ENCODE peak calls at places on chromosomes 4 and X, in five cellular contexts. One of them, this sample, is unnamed.
A peak's percentile ranks its signal among the peaks of the same experiment; 100 is the strongest.

GRCh38 chrX:118383120-118383519 is 37.2 kb downstream of the WDR44 start:
- DNase-seq in esophagus muscularis mucosa: no peak
- DNase-seq in K562: no peak
- DNase-seq in NB4: no peak
- DNase-seq in adrenal gland: no peak
- DNase-seq in this sample: no peak

GRCh38 chrX:39507617-39508299 is 590.0 kb downstream of the BCOR start:
- DNase-seq in K562: no peak
- DNase-seq in NB4: no peak
- DNase-seq in adrenal gland: no peak
- DNase-seq in esophagus muscularis mucosa: no peak
- DNase-seq in this sample: no peak

GRCh38 chr4:99668472-99668871 is 10.8 kb upstream of the C4orf54 start:
- DNase-seq in esophagus muscularis mucosa: no peak
- DNase-seq in adrenal gland: peak; percentile 61
- DNase-seq in K562: no peak
- DNase-seq in NB4: no peak
- DNase-seq in this sample: no peak

GRCh38 chrX:149074429-149074828 is 430.7 kb downstream of the IDS start:
- DNase-seq in NB4: peak; percentile 74
- DNase-seq in K562: no peak
- DNase-seq in adrenal gland: no peak
- DNase-seq in esophagus muscularis mucosa: peak; percentile 81
- DNase-seq in this sample: no peak

GRCh38 chrX:37378830-37379229 is 29.7 kb downstream of the PRRG1 start:
- DNase-seq in K562: no peak
- DNase-seq in esophagus muscularis mucosa: no peak
- DNase-seq in adrenal gland: no peak
- DNase-seq in NB4: no peak
- DNase-seq in this sample: no peak

GRCh38 chrX:11791090-11791489 is 33.1 kb downstream of the MSL3 start:
- DNase-seq in adrenal gland: no peak
- DNase-seq in esophagus muscularis mucosa: no peak
- DNase-seq in K562: no peak
- DNase-seq in NB4: no peak
- DNase-seq in this sample: peak; percentile 1

GRCh38 chr4:89829470-89830138 is 7.4 kb downstream of the SNCA start:
- DNase-seq in adrenal gland: no peak
- DNase-seq in esophagus muscularis mucosa: no peak
- DNase-seq in K562: no peak
- DNase-seq in NB4: peak; percentile 45
- DNase-seq in this sample: no peak

GRCh38 chrX:24619647-24620046 is 27.5 kb downstream of the PCYT1B start:
- DNase-seq in NB4: no peak
- DNase-seq in esophagus muscularis mucosa: no peak
- DNase-seq in K562: no peak
- DNase-seq in adrenal gland: peak; percentile 24
- DNase-seq in this sample: peak; percentile 30

GRCh38 chrX:53262189-53262917 is 19.0 kb downstream of the IQSEC2 start:
- DNase-seq in NB4: no peak
- DNase-seq in K562: no peak
- DNase-seq in adrenal gland: no peak
- DNase-seq in esophagus muscularis mucosa: no peak
- DNase-seq in this sample: no peak

GRCh38 chrX:40440841-40441240 is 139.9 kb upstream of the ATP6AP2 start:
- DNase-seq in adrenal gland: no peak
- DNase-seq in esophagus muscularis mucosa: no peak
- DNase-seq in NB4: no peak
- DNase-seq in K562: no peak
- DNase-seq in this sample: no peak

GRCh38 chr4:65311120-65311519 is 359.2 kb downstream of the EPHA5 start:
- DNase-seq in K562: no peak
- DNase-seq in adrenal gland: no peak
- DNase-seq in esophagus muscularis mucosa: no peak
- DNase-seq in NB4: no peak
- DNase-seq in this sample: no peak

GRCh38 chr4:128454281-128455075 is 166.9 kb upstream of the PGRMC2 start:
- DNase-seq in adrenal gland: peak; percentile 78
- DNase-seq in K562: peak; percentile 78
- DNase-seq in NB4: peak; percentile 88
- DNase-seq in esophagus muscularis mucosa: peak; percentile 94
- DNase-seq in this sample: peak; percentile 87
- TF ChIP-seq POLR2A in adrenal gland: no peak
- TF ChIP-seq POLR2A in K562: no peak
- TF ChIP-seq POLR2A in NB4: no peak
- TF ChIP-seq POLR2A in esophagus muscularis mucosa: no peak
- TF ChIP-seq POLR2A in this sample: no peak

GRCh38 chrX:48574270-48575266 is at the start of gene RBM3:
- DNase-seq in NB4: peak; percentile 94
- DNase-seq in adrenal gland: peak; percentile 91
- DNase-seq in esophagus muscularis mucosa: peak; percentile 98
- DNase-seq in K562: peak; percentile 91
- DNase-seq in this sample: peak; percentile 95
- TF ChIP-seq POLR2A in NB4: peak; percentile 81
- TF ChIP-seq POLR2A in adrenal gland: peak; percentile 87
- TF ChIP-seq POLR2A in esophagus muscularis mucosa: peak; percentile 85
- TF ChIP-seq POLR2A in K562: peak; percentile 98
- TF ChIP-seq POLR2A in this sample: peak; percentile 93

GRCh38 chr4:118969359-118969758 is 80.7 kb downstream of the SYNPO2 start:
- DNase-seq in NB4: peak; percentile 70
- DNase-seq in adrenal gland: peak; percentile 54
- DNase-seq in esophagus muscularis mucosa: peak; percentile 90
- DNase-seq in K562: no peak
- DNase-seq in this sample: peak; percentile 3
- TF ChIP-seq POLR2A in NB4: no peak
- TF ChIP-seq POLR2A in adrenal gland: no peak
- TF ChIP-seq POLR2A in esophagus muscularis mucosa: no peak
- TF ChIP-seq POLR2A in K562: no peak
- TF ChIP-seq POLR2A in this sample: no peak

GRCh38 chr4:15655223-15656037 is at the start of gene FBXL5:
- DNase-seq in esophagus muscularis mucosa: peak; percentile 93
- DNase-seq in NB4: peak; percentile 95
- DNase-seq in adrenal gland: peak; percentile 84
- DNase-seq in K562: peak; percentile 97
- DNase-seq in this sample: peak; percentile 92
- TF ChIP-seq POLR2A in esophagus muscularis mucosa: no peak
- TF ChIP-seq POLR2A in NB4: peak; percentile 85
- TF ChIP-seq POLR2A in adrenal gland: peak; percentile 80
- TF ChIP-seq POLR2A in K562: peak; percentile 78
- TF ChIP-seq POLR2A in this sample: peak; percentile 86

DNA sequence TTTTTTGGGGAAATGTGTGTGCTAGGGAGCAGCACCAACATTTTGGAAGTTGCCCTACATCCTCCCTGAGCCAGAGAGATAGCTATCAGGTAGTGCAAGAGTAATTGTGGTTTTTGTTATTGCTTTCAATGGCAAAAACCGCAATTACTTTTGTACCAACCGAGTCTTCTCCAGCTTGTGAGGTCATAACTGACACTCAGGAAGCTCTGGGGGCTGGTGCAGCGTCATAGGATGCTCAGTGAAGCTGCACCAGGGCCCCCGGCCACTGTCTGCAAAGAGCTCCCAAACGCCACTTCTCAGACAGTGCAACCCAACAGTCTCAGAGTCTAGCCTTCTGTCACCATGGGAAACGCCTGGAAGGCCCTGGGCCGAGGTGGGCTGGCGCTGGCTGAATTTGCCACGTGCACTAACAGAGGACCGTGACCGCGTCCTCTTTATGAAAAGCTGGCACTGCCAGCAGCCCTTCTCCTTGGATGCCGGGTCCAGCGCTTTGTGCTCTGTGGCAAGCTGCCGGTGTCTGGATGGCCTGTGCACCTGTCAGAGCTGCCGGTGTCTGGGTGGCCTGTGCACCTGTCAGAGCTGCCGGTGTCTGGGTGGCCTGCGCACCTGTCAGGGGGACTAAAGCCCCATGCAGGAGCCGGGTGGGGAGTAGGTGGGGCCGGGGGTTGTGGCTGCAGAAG is 19.4 kb downstream of the SH3TC1 start:
- DNase-seq in K562: no peak
- DNase-seq in NB4: peak; percentile 85
- DNase-seq in adrenal gland: no peak
- DNase-seq in esophagus muscularis mucosa: no peak
- DNase-seq in this sample: no peak
- TF ChIP-seq POLR2A in K562: no peak
- TF ChIP-seq POLR2A in NB4: no peak
- TF ChIP-seq POLR2A in adrenal gland: no peak
- TF ChIP-seq POLR2A in esophagus muscularis mucosa: no peak
- TF ChIP-seq POLR2A in this sample: no peak

GRCh38 chr4:186723207-186724047 is at the start of gene FAT1:
- DNase-seq in adrenal gland: peak; percentile 47
- DNase-seq in esophagus muscularis mucosa: no peak
- DNase-seq in K562: peak; percentile 83
- DNase-seq in NB4: no peak
- DNase-seq in this sample: peak; percentile 80
- TF ChIP-seq POLR2A in adrenal gland: no peak
- TF ChIP-seq POLR2A in esophagus muscularis mucosa: peak; percentile 14
- TF ChIP-seq POLR2A in K562: peak; percentile 66
- TF ChIP-seq POLR2A in NB4: no peak
- TF ChIP-seq POLR2A in this sample: no peak

GRCh38 chr4:102825261-102826071 is 1.9 kb downstream of the UBE2D3 start:
- DNase-seq in adrenal gland: peak; percentile 53
- DNase-seq in esophagus muscularis mucosa: no peak
- DNase-seq in K562: no peak
- DNase-seq in NB4: peak; percentile 81
- DNase-seq in this sample: peak; percentile 83

GRCh38 chr4:102826105-102826889 is 1.1 kb downstream of the UBE2D3 start:
- DNase-seq in NB4: no peak
- DNase-seq in adrenal gland: no peak
- DNase-seq in esophagus muscularis mucosa: peak; percentile 92
- DNase-seq in K562: no peak
- DNase-seq in this sample: no peak

GRCh38 chr4:102828497-102828808 is 1.1 kb upstream of the UBE2D3 start:
- DNase-seq in NB4: no peak
- DNase-seq in adrenal gland: no peak
- DNase-seq in esophagus muscularis mucosa: no peak
- DNase-seq in K562: no peak
- DNase-seq in this sample: no peak

GRCh38 chr4:102827674-102828496 is 534 bp upstream of the UBE2D3 start:
- DNase-seq in K562: peak; percentile 79
- DNase-seq in NB4: peak; percentile 100
- DNase-seq in esophagus muscularis mucosa: peak; percentile 100
- DNase-seq in adrenal gland: peak; percentile 99
- DNase-seq in this sample: peak; percentile 100

GRCh38 chr4:102826890-102827673 is at the start of gene UBE2D3:
- DNase-seq in esophagus muscularis mucosa: peak; percentile 98
- DNase-seq in adrenal gland: peak; percentile 92
- DNase-seq in NB4: peak; percentile 97
- DNase-seq in K562: peak; percentile 73
- DNase-seq in this sample: peak; percentile 99
- TF ChIP-seq POLR2A in esophagus muscularis mucosa: peak; percentile 88
- TF ChIP-seq POLR2A in adrenal gland: peak; percentile 91
- TF ChIP-seq POLR2A in NB4: peak; percentile 81
- TF ChIP-seq POLR2A in K562: peak; percentile 94
- TF ChIP-seq POLR2A in this sample: peak; percentile 93

DNA sequence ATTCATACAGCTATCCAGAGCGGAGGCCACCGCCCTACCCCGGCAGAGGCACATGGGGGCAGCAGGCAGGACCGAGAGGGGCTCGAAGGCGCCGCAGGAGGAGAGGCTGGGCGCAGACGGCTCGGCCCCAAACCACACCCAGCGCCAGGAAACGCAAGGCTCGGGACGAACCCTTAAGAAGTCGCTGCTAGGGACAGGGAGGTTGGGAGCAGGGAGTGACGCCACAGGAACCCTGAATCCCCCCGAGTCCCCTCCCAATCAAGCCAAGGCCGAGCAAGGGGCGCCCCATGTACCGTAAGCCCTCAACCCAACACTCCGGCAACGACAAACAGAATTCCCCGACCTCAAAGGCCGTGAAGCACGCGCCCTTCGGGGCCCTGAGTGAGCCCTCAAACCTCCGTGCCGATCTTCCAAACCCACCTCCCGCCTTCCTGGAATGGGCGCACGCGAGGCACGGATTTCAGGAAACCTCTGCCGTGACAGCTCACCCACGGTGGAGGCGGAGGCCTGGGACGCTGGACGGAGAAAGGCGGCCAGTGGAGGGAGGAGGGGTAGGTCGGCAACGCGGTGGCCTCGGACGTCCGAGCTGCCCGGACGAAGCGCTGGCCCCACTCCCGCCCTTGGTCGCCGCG is 1.8 kb downstream of the ZFYVE28 start:
- DNase-seq in K562: peak; percentile 54
- DNase-seq in adrenal gland: peak; percentile 46
- DNase-seq in esophagus muscularis mucosa: no peak
- DNase-seq in NB4: peak; percentile 54
- DNase-seq in this sample: peak; percentile 39
- TF ChIP-seq POLR2A in K562: peak; percentile 56
- TF ChIP-seq POLR2A in adrenal gland: no peak
- TF ChIP-seq POLR2A in esophagus muscularis mucosa: no peak
- TF ChIP-seq POLR2A in NB4: no peak
- TF ChIP-seq POLR2A in this sample: no peak

GRCh38 chr4:792729-793108 is 33.2 kb downstream of the CPLX1 start:
- DNase-seq in NB4: no peak
- DNase-seq in esophagus muscularis mucosa: no peak
- DNase-seq in adrenal gland: no peak
- DNase-seq in K562: no peak
- DNase-seq in this sample: no peak
- TF ChIP-seq POLR2A in NB4: no peak
- TF ChIP-seq POLR2A in esophagus muscularis mucosa: no peak
- TF ChIP-seq POLR2A in adrenal gland: no peak
- TF ChIP-seq POLR2A in K562: no peak
- TF ChIP-seq POLR2A in this sample: no peak

DNA sequence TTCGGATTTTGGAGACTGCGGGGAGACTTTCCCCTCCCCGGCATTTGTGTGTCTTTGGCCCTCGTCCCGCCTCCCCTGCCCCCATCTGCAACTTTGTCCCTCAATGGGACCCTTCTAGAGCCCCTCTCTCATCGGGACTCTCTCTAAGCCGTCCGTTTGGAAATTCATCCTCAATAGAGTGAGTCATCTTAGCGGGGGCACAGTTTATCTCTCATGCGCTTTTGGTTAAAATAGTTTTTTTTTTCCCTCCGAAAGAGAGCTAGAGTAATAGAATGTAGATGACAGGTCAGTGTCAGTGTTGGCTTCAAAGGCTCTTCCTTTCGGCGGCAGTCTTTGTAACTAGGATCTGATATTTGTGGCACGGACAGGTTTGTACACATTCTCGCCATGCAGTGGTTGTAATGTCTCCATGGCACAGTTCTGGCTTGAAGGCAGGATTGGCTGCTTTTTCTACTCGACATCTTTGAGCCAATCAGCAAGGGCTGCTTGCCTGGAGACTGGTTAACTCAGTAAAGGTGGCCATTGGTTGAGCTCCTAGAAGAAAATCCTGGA is 966 bp downstream of the N4BP2 start:
- DNase-seq in K562: peak; percentile 72
- DNase-seq in adrenal gland: peak; percentile 82
- DNase-seq in NB4: peak; percentile 97
- DNase-seq in esophagus muscularis mucosa: peak; percentile 95
- DNase-seq in this sample: peak; percentile 94
- TF ChIP-seq POLR2A in K562: peak; percentile 77
- TF ChIP-seq POLR2A in adrenal gland: peak; percentile 21
- TF ChIP-seq POLR2A in NB4: peak; percentile 87
- TF ChIP-seq POLR2A in esophagus muscularis mucosa: no peak
- TF ChIP-seq POLR2A in this sample: peak; percentile 88

This sample was measured in erythroblast.